ENCODE peak calls at places on chromosomes 12 and 14, in nine cellular contexts. F, U, Q, O, A, X, S, E and W are unnamed samples.

GRCh38 chr12:65526311-65526710 is 247.8 kb downstream of the MSRB3 start:
- DNase-seq in X (no peak), A (no peak), O (no peak), E (no peak), F (no peak), S (no peak), U (no peak), Q (no peak), W (no peak)

GRCh38 chr12:122891661-122892525 is 4.0 kb downstream of the VPS37B start:
- DNase-seq in F (no peak), A (peak), S (no peak), O (no peak), X (no peak), Q (no peak), E (no peak), U (no peak), W (no peak)

GRCh38 chr12:92290016-92290685 is 144.5 kb upstream of the BTG1 start:
- DNase-seq in O (no peak), F (no peak), E (no peak), U (no peak), A (no peak), X (no peak), Q (no peak), S (no peak), W (no peak)

GRCh38 chr14:22099942-22100763 is 426.5 kb upstream of the OR4E1 start:
- DNase-seq in S (peak), U (peak), Q (peak), X (peak), O (no peak), A (peak), E (peak), F (peak), W (peak)

GRCh38 chr12:52884526-52885293 is 20.2 kb downstream of the KRT8 start:
- DNase-seq in U (peak), X (peak), Q (peak), E (peak), F (no peak), S (peak), O (no peak), A (peak), W (peak)

GRCh38 chr14:92724516-92725340 is 23.7 kb downstream of the LGMN start:
- DNase-seq in F (no peak), Q (no peak), U (no peak), X (peak), A (peak), O (no peak), S (peak), E (no peak), W (no peak)

GRCh38 chr14:36580856-36581831 is 1.3 kb downstream of the NKX2-8 start:
- DNase-seq in U (no peak), O (no peak), E (no peak), X (no peak), A (no peak), Q (peak), F (no peak), S (no peak), W (no peak)

GRCh38 chr12:79648872-79649271 is 41.9 kb downstream of the PAWR start:
- DNase-seq in Q (no peak), A (no peak), U (no peak), X (no peak), F (no peak), S (no peak), O (no peak), E (no peak), W (no peak)

GRCh38 chr12:67698711-67699603 is 50.4 kb downstream of the DYRK2 start:
- DNase-seq in Q (no peak), O (no peak), S (no peak), X (no peak), F (no peak), U (no peak), A (no peak), E (no peak), W (no peak)

GRCh38 chr14:99383457-99384428 is 96.9 kb downstream of the SETD3 start:
- DNase-seq in O (no peak), A (no peak), S (no peak), X (no peak), Q (peak), E (no peak), U (no peak), F (no peak), W (no peak)

GRCh38 chr14:51095854-51096823 is 1.2 kb upstream of the TRIM9 start:
- DNase-seq in A (no peak), X (peak), O (no peak), S (no peak), U (peak), E (peak), Q (peak), F (peak), W (peak)

GRCh38 chr12:104524026-104524425 is 67.3 kb downstream of the CHST11 start:
- DNase-seq in A (no peak), E (no peak), X (no peak), S (no peak), O (no peak), F (no peak), U (no peak), Q (no peak), W (no peak)

GRCh38 chr12:31317471-31318397 is 8.2 kb downstream of the SINHCAF start:
- DNase-seq in S (no peak), A (no peak), E (no peak), X (no peak), O (no peak), Q (no peak), U (no peak), F (no peak), W (no peak)
- H3K4me3 ChIP-seq in S (peak), A (peak), E (peak), X (no peak), O (peak), Q (peak), U (peak), F (peak), W (peak)

DNA sequence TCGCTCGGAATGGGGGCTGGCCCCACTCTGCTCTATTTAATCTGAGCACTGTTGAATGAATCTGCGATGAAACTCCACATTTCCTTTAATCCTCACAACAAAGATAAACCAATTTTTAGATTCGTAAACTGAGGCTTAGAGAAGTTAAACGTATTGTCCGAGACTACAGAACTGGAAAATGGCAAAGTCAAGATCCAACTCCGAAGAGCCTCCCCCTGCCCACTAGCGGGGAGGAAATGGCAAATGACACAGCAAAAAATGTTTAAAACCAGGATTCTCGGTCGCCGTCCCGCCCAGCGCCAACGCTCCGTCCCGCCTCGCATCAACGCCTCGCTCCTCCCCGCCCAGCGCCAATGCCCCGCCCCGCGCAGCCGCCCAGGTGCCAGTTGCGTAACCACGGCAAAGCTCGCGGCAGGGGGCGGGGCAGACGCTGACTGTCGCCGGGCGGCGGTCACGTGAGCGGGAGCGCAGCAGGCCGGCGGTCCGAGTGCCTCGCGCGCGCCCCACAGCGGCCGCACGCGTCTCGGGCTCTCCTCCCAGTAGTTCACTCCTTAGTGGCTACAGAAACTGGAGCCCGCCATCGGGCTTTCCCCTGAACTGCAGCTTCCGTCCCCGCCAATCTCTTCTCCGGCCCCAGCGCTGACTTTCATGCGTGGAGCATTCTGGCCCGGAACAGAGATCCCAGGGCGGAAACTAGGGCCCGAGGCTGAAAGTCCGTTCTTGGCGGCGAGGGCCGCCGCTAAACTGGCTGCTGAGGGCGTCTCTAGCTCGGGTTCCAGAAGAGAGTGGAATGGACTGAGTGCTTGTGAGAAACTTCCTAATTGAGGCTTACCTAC is 13.6 kb upstream of the LRRC23 start:
- DNase-seq in A (peak), E (peak), S (peak), F (peak), X (peak), U (peak), O (peak), Q (peak), W (peak)
- TF ChIP-seq POLR2A in A (peak), E (peak), S (no peak), F (peak), X (peak), U (peak), O (peak), Q (peak), W (peak)

DNA sequence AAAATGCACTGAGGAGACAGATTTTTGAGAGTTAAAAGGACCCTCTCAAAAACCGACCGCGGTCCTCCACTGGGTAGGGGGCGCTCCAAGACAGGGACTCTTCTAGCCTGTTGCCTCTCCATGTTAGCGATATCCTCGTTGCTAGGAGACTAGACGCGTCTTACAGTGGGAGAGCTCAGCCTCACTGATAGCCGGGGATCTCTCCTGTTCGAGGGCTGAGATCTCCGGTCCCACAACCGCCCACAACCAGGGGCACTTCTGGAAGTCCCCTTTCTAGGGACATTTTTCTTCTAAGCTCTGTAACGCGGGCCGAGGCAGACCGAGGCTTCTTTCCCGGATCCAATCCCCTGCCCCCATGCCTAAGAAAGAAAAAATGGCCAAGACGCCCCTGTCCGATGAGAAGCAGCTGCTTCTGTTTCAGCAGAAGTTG is 21.3 kb downstream of the FKBP11 start:
- DNase-seq in O (no peak), A (peak), U (peak), X (peak), Q (peak), S (peak), E (peak), F (peak), W (peak)
- TF ChIP-seq EP300 in O (no peak), A (no peak), U (no peak), X (no peak), Q (no peak), S (no peak), E (no peak), F (no peak), W (no peak)

DNA sequence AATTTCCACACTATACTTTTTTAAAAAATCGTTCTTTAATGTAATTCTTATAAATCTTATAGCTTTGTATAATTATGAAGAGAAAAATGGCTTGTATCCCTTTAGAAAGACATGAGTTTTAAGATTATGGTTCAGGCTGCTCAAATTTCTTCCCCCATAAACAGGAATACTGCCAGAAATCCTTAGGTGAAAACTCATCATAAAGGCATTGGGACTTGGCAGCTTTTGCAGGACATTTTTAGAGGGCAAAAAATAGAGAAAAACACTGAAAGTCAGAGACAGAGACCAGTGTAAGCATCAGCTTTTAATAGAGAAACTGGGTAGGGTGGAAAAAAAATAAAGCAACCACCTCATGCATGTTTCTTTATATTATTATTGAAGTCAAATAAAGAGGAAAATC is 29.1 kb downstream of the LRRK2 start:
- DNase-seq in U (no peak), E (no peak), A (no peak), X (no peak), O (no peak), S (no peak), F (no peak), Q (no peak), W (no peak)
- H3K4me3 ChIP-seq in U (no peak), E (no peak), A (no peak), X (no peak), O (no peak), S (no peak), F (no peak), Q (no peak), W (no peak)

GRCh38 chr12:117044790-117045174 is 54.4 kb downstream of the TESC start:
- DNase-seq in Q (no peak), X (no peak), A (peak), E (no peak), U (no peak), F (no peak), O (no peak), S (no peak), W (no peak)

GRCh38 chr12:117045998-117046374 is 53.2 kb downstream of the TESC start:
- DNase-seq in A (peak), O (no peak), E (no peak), U (no peak), Q (no peak), S (no peak), F (no peak), X (no peak), W (no peak)

GRCh38 chr12:117044311-117044710 is 54.9 kb downstream of the TESC start:
- DNase-seq in O (no peak), A (no peak), X (no peak), S (no peak), E (no peak), Q (no peak), F (no peak), U (no peak), W (no peak)

GRCh38 chr12:117046425-117046824 is 52.8 kb downstream of the TESC start:
- DNase-seq in Q (no peak), U (no peak), A (no peak), X (no peak), S (no peak), O (no peak), E (no peak), F (no peak), W (no peak)

GRCh38 chr12:117045175-117045997 is 53.8 kb downstream of the TESC start:
- DNase-seq in U (no peak), A (peak), E (no peak), X (no peak), F (no peak), O (no peak), Q (no peak), S (no peak), W (no peak)
- TF ChIP-seq POLR2A in U (no peak), A (no peak), E (no peak), X (no peak), F (no peak), O (no peak), Q (no peak), S (no peak), W (no peak)

GRCh38 chr14:49953196-49953595 is 60.3 kb downstream of the ARF6 start:
- DNase-seq in X (no peak), U (no peak), S (no peak), F (no peak), Q (no peak), A (no peak), E (no peak), O (no peak), W (no peak)

GRCh38 chr14:49951946-49952345 is 59.1 kb downstream of the ARF6 start:
- DNase-seq in F (no peak), S (peak), E (no peak), U (no peak), A (no peak), O (no peak), X (peak), Q (no peak), W (no peak)

GRCh38 chr14:49946320-49947141 is 53.6 kb downstream of the ARF6 start:
- DNase-seq in X (peak), U (no peak), A (peak), Q (peak), S (peak), O (no peak), F (no peak), E (no peak), W (no peak)

GRCh38 chr14:49954171-49954631 is 61.3 kb downstream of the ARF6 start:
- DNase-seq in A (no peak), E (no peak), U (no peak), X (no peak), O (no peak), F (no peak), Q (no peak), S (no peak), W (no peak)

GRCh38 chr14:49950275-49951250 is 57.7 kb downstream of the ARF6 start:
- DNase-seq in E (no peak), X (peak), A (no peak), Q (no peak), O (no peak), F (peak), U (no peak), S (peak), W (no peak)
- TF ChIP-seq EP300 in E (no peak), X (no peak), A (no peak), Q (no peak), O (no peak), F (no peak), U (no peak), S (no peak), W (no peak)

GRCh38 chr14:80507292-80507869 is 296.1 kb upstream of the DIO2 start:
- DNase-seq in X (no peak), S (no peak), A (no peak), U (no peak), E (no peak), Q (no peak), F (no peak), O (no peak), W (no peak)
- H3K4me3 ChIP-seq in X (no peak), S (no peak), A (no peak), U (no peak), E (no peak), Q (no peak), F (no peak), O (no peak), W (no peak)

GRCh38 chr14:23551266-23552028 is at the start of gene ZFHX2:
- DNase-seq in E (no peak), U (peak), F (peak), X (peak), Q (peak), S (peak), A (peak), O (no peak), W (no peak)
- TF ChIP-seq POLR2A in E (no peak), U (no peak), F (no peak), X (no peak), Q (peak), S (no peak), A (no peak), O (no peak), W (no peak)

DNA sequence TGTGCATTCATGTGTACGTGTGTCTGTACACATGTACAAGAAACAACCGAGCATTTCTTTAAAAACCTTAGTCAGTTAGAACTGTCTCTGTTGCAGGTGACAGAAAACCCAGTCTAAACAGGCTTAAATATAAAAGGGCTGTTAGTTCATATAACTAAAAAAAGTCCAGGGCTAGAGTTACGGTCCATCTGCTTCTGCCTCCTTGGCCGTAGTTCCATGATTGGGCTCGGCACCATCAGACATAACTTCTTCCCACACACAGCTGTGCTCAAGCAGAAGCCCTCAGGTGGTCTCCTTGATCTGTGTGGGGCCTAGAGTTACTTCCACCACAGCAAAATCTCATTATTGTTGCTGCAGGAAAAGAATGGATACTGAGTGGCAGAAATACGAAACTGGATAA is 34.6 kb downstream of the CKB start:
- DNase-seq in U (no peak), X (no peak), S (no peak), Q (no peak), F (peak), O (no peak), E (no peak), A (no peak), W (no peak)
- TF ChIP-seq EP300 in U (no peak), X (no peak), S (no peak), Q (no peak), F (no peak), O (no peak), E (no peak), A (no peak), W (no peak)